ENCODE peak calls at places on chromosomes 6 and 20, in five cellular contexts. One of them, this sample, is unnamed. For H3K27me3, the result is how much of the 10 kb centered on the place peaks cover.

GRCh38 chr20:31566658-31567379 is 38.3 kb upstream of the ID1 start:
- DNase-seq in HL-60: no peak
- DNase-seq in hepatocyte: peak
- DNase-seq in neuronal stem cell: no peak
- DNase-seq in stomach: peak
- DNase-seq in this sample: no peak

GRCh38 chr6:41191569-41191968 is 9.4 kb downstream of the TREML2 start:
- DNase-seq in hepatocyte: peak
- DNase-seq in stomach: no peak
- DNase-seq in neuronal stem cell: no peak
- DNase-seq in HL-60: no peak
- DNase-seq in this sample: peak

GRCh38 chr6:20604159-20604558 is 69.9 kb downstream of the CDKAL1 start:
- DNase-seq in stomach: no peak
- DNase-seq in neuronal stem cell: no peak
- DNase-seq in hepatocyte: no peak
- DNase-seq in HL-60: no peak
- DNase-seq in this sample: no peak

GRCh38 chr20:50052952-50053789 is 59.8 kb downstream of the UBE2V1 start:
- DNase-seq in neuronal stem cell: no peak
- DNase-seq in stomach: no peak
- DNase-seq in HL-60: no peak
- DNase-seq in hepatocyte: peak
- DNase-seq in this sample: no peak

GRCh38 chr6:165659945-165660862 is 2.8 kb downstream of the PDE10A start:
- DNase-seq in HL-60: no peak
- DNase-seq in hepatocyte: peak
- DNase-seq in neuronal stem cell: no peak
- DNase-seq in stomach: no peak
- DNase-seq in this sample: peak

GRCh38 chr6:147217840-147218404 is 13.7 kb downstream of the STXBP5 start:
- DNase-seq in HL-60: no peak
- DNase-seq in stomach: no peak
- DNase-seq in hepatocyte: no peak
- DNase-seq in neuronal stem cell: no peak
- DNase-seq in this sample: no peak

GRCh38 chr6:43217351-43217750 is 11.9 kb downstream of the DNPH1 start:
- DNase-seq in HL-60: no peak
- DNase-seq in neuronal stem cell: no peak
- DNase-seq in hepatocyte: no peak
- DNase-seq in stomach: no peak
- DNase-seq in this sample: no peak

GRCh38 chr6:75144396-75144795 is 61.5 kb downstream of the COL12A1 start:
- DNase-seq in stomach: no peak
- DNase-seq in HL-60: no peak
- DNase-seq in neuronal stem cell: no peak
- DNase-seq in hepatocyte: no peak
- DNase-seq in this sample: no peak

GRCh38 chr20:44526129-44526528 is 4.3 kb upstream of the SERINC3 start:
- DNase-seq in hepatocyte: no peak
- DNase-seq in neuronal stem cell: no peak
- DNase-seq in HL-60: no peak
- DNase-seq in stomach: no peak
- DNase-seq in this sample: no peak

GRCh38 chr6:106434530-106434929 is 74.0 kb downstream of the CRYBG1 start:
- DNase-seq in neuronal stem cell: no peak
- DNase-seq in hepatocyte: no peak
- DNase-seq in HL-60: no peak
- DNase-seq in stomach: no peak
- DNase-seq in this sample: no peak

GRCh38 chr20:18705490-18705889 is 108.1 kb upstream of the SCP2D1 start:
- DNase-seq in hepatocyte: peak
- DNase-seq in neuronal stem cell: no peak
- DNase-seq in stomach: no peak
- DNase-seq in HL-60: no peak
- DNase-seq in this sample: no peak

GRCh38 chr20:32597714-32598113 is 12.6 kb upstream of the NOL4L start:
- DNase-seq in HL-60: no peak
- DNase-seq in hepatocyte: no peak
- DNase-seq in stomach: no peak
- DNase-seq in neuronal stem cell: no peak
- DNase-seq in this sample: no peak

GRCh38 chr6:21666200-21666671 is 72.7 kb downstream of the SOX4 start:
- DNase-seq in neuronal stem cell: peak
- DNase-seq in HL-60: no peak
- DNase-seq in hepatocyte: peak
- DNase-seq in stomach: no peak
- DNase-seq in this sample: peak
- H3K4me3 ChIP-seq in neuronal stem cell: peak
- H3K4me3 ChIP-seq in HL-60: no peak
- H3K4me3 ChIP-seq in hepatocyte: peak
- H3K4me3 ChIP-seq in stomach: peak
- H3K4me3 ChIP-seq in this sample: peak

GRCh38 chr20:672975-673604 is 2.5 kb downstream of the SCRT2 start:
- DNase-seq in neuronal stem cell: no peak
- DNase-seq in HL-60: no peak
- DNase-seq in hepatocyte: no peak
- DNase-seq in stomach: no peak
- DNase-seq in this sample: no peak
- H3K27me3 ChIP-seq in neuronal stem cell: under half
- H3K27me3 ChIP-seq in HL-60: under half
- H3K27me3 ChIP-seq in hepatocyte: under half
- H3K27me3 ChIP-seq in stomach: under half
- H3K27me3 ChIP-seq in this sample: half or more

DNA sequence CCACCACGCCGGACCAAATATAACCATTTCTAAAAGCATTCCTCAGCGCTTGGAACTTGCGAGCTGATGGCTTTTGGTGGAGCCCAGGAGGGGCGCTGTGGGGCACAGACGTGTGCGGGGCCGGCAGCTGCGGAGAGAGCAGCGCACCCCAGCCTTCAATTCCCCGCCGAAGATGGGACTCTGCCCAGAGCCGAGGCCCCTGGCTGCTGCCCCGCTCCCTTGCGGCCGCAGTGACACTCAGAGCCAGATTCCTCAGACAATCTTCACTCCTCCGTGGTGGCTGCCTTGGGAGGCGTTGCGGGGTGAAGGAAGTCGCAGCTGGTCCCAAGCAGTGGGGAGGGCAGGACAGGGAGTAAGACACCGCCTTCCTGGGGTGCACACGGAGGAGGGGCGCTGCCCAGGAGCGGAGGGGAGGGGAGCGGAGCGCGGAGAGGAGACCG is 87.7 kb downstream of the TMEM242 start:
- DNase-seq in neuronal stem cell: peak
- DNase-seq in stomach: peak
- DNase-seq in HL-60: no peak
- DNase-seq in hepatocyte: peak
- DNase-seq in this sample: peak
- H3K4me3 ChIP-seq in neuronal stem cell: peak
- H3K4me3 ChIP-seq in stomach: peak
- H3K4me3 ChIP-seq in HL-60: peak
- H3K4me3 ChIP-seq in hepatocyte: peak
- H3K4me3 ChIP-seq in this sample: peak

GRCh38 chr6:111950661-111951426 is 77.6 kb upstream of the FYN start:
- DNase-seq in neuronal stem cell: no peak
- DNase-seq in hepatocyte: no peak
- DNase-seq in HL-60: no peak
- DNase-seq in stomach: no peak
- DNase-seq in this sample: peak

GRCh38 chr6:111949546-111949945 is 76.3 kb upstream of the FYN start:
- DNase-seq in hepatocyte: no peak
- DNase-seq in neuronal stem cell: no peak
- DNase-seq in stomach: no peak
- DNase-seq in HL-60: no peak
- DNase-seq in this sample: no peak

GRCh38 chr6:111952821-111953535 is 79.7 kb upstream of the FYN start:
- DNase-seq in HL-60: no peak
- DNase-seq in hepatocyte: no peak
- DNase-seq in stomach: no peak
- DNase-seq in neuronal stem cell: no peak
- DNase-seq in this sample: no peak

GRCh38 chr6:111951439-111952140 is 78.3 kb upstream of the FYN start:
- DNase-seq in HL-60: no peak
- DNase-seq in stomach: no peak
- DNase-seq in hepatocyte: no peak
- DNase-seq in neuronal stem cell: no peak
- DNase-seq in this sample: no peak

DNA sequence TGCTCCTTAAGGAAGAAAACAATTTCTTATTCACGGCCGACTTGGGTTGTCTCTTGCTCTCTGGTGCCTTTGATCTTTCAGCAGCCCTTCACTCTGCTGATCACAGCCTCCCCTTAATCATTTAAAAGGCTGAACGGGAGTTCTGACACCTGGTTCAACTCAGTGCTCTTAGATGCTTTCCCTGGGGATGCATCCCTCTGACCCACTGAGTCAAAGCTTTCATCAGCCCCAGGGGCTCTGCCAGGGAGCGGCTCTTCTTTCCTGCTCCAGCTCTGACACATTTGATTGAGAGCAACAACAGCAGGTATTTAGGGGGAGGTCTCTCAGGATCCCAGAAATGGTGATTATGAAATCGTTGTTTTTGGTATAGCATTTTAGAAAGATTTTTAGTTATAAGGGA is 79.1 kb upstream of the FYN start:
- DNase-seq in neuronal stem cell: no peak
- DNase-seq in stomach: no peak
- DNase-seq in HL-60: no peak
- DNase-seq in hepatocyte: no peak
- DNase-seq in this sample: no peak
- H3K27me3 ChIP-seq in neuronal stem cell: under half
- H3K27me3 ChIP-seq in stomach: under half
- H3K27me3 ChIP-seq in HL-60: under half
- H3K27me3 ChIP-seq in hepatocyte: under half
- H3K27me3 ChIP-seq in this sample: under half

GRCh38 chr6:26224547-26224912 is 137.3 kb downstream of the HFE start:
- DNase-seq in HL-60: no peak
- DNase-seq in neuronal stem cell: no peak
- DNase-seq in hepatocyte: no peak
- DNase-seq in stomach: no peak
- DNase-seq in this sample: no peak

GRCh38 chr6:26223213-26223612 is 136.0 kb downstream of the HFE start:
- DNase-seq in hepatocyte: no peak
- DNase-seq in HL-60: no peak
- DNase-seq in stomach: no peak
- DNase-seq in neuronal stem cell: no peak
- DNase-seq in this sample: no peak

GRCh38 chr6:26223677-26224546 is 136.7 kb downstream of the HFE start:
- DNase-seq in neuronal stem cell: peak
- DNase-seq in HL-60: no peak
- DNase-seq in hepatocyte: peak
- DNase-seq in stomach: peak
- DNase-seq in this sample: no peak

GRCh38 chr6:26224940-26225847 is 138.0 kb downstream of the HFE start:
- DNase-seq in HL-60: no peak
- DNase-seq in stomach: no peak
- DNase-seq in neuronal stem cell: peak
- DNase-seq in hepatocyte: peak
- DNase-seq in this sample: no peak

DNA sequence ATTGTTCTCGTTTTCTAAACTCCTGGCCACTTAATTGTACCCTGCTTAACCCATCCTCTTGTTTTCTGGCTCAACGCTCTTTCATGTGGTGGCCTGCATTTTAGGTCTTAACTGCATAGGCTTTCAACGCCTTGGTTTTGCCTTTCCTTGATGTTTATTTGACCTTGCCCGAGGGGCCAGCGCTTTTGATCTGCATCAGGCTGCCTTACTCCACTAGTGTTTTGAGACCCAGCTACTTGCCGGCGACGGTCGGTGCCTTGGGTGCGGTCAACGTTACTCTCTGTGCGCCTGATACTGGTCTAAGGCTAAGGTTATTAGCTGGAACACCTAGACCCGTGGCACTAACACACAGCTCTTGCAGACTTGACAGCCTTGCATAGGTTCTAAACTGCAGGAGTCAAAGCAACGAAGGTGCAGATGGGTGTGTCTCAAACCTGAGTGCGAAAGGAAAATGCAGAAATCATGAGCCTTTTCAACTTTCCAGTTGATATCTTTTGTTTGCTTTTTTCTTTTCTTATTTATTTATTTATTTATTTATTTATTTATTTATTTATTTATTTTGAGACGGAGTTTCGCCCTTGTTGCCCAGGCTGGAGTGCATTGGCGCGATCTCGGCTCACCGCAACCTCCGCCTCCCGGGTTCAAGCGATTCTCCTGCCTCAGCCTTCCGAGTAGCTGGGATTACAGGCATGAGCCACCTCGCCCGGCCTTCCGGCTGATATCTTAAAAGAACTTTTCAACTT is 138.8 kb downstream of the HFE start:
- DNase-seq in HL-60: no peak
- DNase-seq in neuronal stem cell: no peak
- DNase-seq in hepatocyte: no peak
- DNase-seq in stomach: no peak
- DNase-seq in this sample: no peak
- H3K4me3 ChIP-seq in HL-60: no peak
- H3K4me3 ChIP-seq in neuronal stem cell: peak
- H3K4me3 ChIP-seq in hepatocyte: peak
- H3K4me3 ChIP-seq in stomach: no peak
- H3K4me3 ChIP-seq in this sample: no peak

DNA sequence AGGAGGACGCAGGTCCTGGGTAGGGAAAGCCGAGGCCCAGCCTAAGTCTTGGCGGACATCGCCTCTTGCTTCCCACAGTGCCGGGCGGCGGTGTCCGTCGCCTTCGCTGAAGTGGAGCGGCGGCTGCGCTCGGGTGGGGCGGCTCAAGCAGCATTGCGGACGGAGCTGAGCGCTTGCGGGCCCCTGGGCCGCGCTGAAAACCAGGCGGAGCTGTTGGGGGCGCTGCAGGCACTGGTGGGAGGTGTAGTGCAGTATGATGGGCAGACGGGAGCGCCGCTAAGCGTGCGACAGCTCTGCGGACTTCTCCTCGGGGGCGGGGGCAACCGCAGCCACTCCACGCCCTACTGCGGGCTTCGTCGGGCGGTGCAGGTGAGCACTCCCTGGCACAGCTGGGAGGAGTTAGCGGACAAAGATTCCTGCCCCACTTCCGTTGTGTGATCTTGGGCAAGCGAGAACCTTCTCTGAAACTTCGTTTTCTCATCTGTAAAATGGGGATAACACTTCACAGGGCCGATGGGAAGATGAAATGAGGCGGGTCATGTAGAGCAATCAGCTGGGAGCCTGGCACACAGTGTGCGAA is 4.3 kb downstream of the PRSS16 start:
- DNase-seq in neuronal stem cell: peak
- DNase-seq in HL-60: peak
- DNase-seq in stomach: peak
- DNase-seq in hepatocyte: peak
- DNase-seq in this sample: no peak
- H3K27me3 ChIP-seq in neuronal stem cell: under half
- H3K27me3 ChIP-seq in HL-60: under half
- H3K27me3 ChIP-seq in stomach: under half
- H3K27me3 ChIP-seq in hepatocyte: under half
- H3K27me3 ChIP-seq in this sample: half or more

This sample was measured in heart right ventricle.